ENCODE peak calls at places on chromosomes 12 and 14, in ten cellular contexts. Z is cardiac fibroblast, K is psoas muscle, G is fibroblast of the aortic adventitia, P is left ventricle myocardium inferior, W is neural progenitor cell, A is heart left ventricle, I is thoracic aorta, C is pancreas, R is fibroblast of lung. M is an unnamed sample.

GRCh38 chr12:65487679-65488078 is 209.2 kb downstream of the MSRB3 start:
- DNase-seq in R (no peak), I (no peak), A (no peak), W (no peak), P (no peak), Z (no peak), G (no peak), K (no peak), C (no peak), M (no peak)

GRCh38 chr14:62209287-62209899 is 447.2 kb downstream of the SNAPC1 start:
- DNase-seq in G (peak), A (no peak), R (peak), K (no peak), C (no peak), I (no peak), W (no peak), Z (peak), P (no peak), M (peak)

GRCh38 chr12:52531563-52532300 is 11.5 kb upstream of the KRT5 start:
- DNase-seq in C (no peak), P (no peak), A (no peak), I (no peak), Z (no peak), K (no peak), W (no peak), R (no peak), G (no peak), M (no peak)

GRCh38 chr12:78185109-78185508 is 354.4 kb downstream of the NAV3 start:
- DNase-seq in P (no peak), K (no peak), I (no peak), A (no peak), R (peak), W (no peak), C (no peak), Z (no peak), G (peak), M (no peak)

GRCh38 chr12:123151679-123152454 is 977 bp upstream of the PITPNM2 start:
- DNase-seq in W (peak), Z (no peak), R (no peak), A (no peak), G (no peak), I (no peak), P (no peak), C (peak), K (no peak), M (peak)

GRCh38 chr12:12721251-12721689 is 4.1 kb downstream of the CDKN1B start:
- DNase-seq in W (no peak), I (no peak), P (no peak), R (peak), Z (no peak), C (no peak), A (no peak), K (no peak), G (peak), M (peak)

GRCh38 chr12:117091758-117092510 is 7.3 kb downstream of the TESC start:
- DNase-seq in P (no peak), K (no peak), I (no peak), C (peak), R (no peak), W (no peak), A (no peak), G (no peak), Z (no peak), M (no peak)

GRCh38 chr12:121786441-121786825 is 7.1 kb downstream of the RHOF start:
- DNase-seq in K (peak), R (peak), G (peak), W (no peak), A (no peak), Z (peak), C (no peak), I (no peak), P (no peak), M (peak)

GRCh38 chr12:28574746-28575592 is 384.7 kb downstream of the CCDC91 start:
- DNase-seq in R (no peak), A (peak), G (no peak), I (no peak), Z (no peak), P (no peak), C (no peak), K (no peak), W (no peak), M (no peak)

GRCh38 chr12:28017126-28017872 is 44.8 kb upstream of the PTHLH start:
- DNase-seq in K (no peak), G (peak), R (no peak), A (no peak), I (no peak), W (no peak), C (no peak), Z (no peak), P (no peak), M (no peak)

DNA sequence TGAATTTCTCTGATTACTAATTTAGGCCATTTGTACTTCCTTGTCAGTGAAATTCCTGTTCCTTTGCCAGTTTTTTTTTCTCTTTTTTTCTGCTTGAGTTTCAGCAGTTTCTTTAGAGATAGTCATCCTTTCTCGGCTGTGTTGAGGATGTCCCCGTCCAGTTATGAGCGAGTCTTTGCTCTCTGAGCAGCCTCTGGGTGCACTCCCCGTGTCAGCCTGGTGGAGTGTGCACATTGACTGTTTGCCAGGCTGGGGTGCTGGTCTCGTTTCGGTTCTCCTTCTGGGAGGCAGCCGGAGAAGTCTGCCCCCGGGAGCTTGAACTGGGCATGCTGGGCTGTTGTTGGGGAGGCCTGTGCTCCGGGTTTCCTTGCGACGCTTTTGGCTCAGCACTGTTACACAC is 3.0 kb downstream of the PACS2 start:
- DNase-seq in R (peak), C (no peak), K (peak), W (no peak), P (peak), I (no peak), Z (peak), G (peak), A (no peak), M (peak)
- H3K4me3 ChIP-seq in R (no peak), C (no peak), K (no peak), W (no peak), P (no peak), I (peak), Z (no peak), G (peak), A (no peak), M (no peak)

GRCh38 chr12:15625075-15625474 is 164.1 kb downstream of the EPS8 start:
- DNase-seq in K (no peak), I (no peak), P (no peak), R (no peak), G (no peak), C (no peak), Z (no peak), W (no peak), A (no peak), M (no peak)

GRCh38 chr12:15620726-15621125 is 168.5 kb downstream of the EPS8 start:
- DNase-seq in C (no peak), G (no peak), A (no peak), I (no peak), R (no peak), P (no peak), W (no peak), Z (no peak), K (no peak), M (no peak)

GRCh38 chr12:15621140-15621539 is 168.0 kb downstream of the EPS8 start:
- DNase-seq in I (no peak), K (no peak), R (no peak), Z (no peak), P (no peak), C (no peak), A (no peak), G (no peak), W (no peak), M (peak)
- TF ChIP-seq CTCF in I (no peak), K (no peak), R (no peak), Z (no peak), P (no peak), C (no peak), A (no peak), G (no peak), W (no peak), M (no peak)

GRCh38 chr12:126926023-126926600 is 1340.9 kb upstream of the TMEM132C start:
- DNase-seq in K (no peak), C (no peak), I (no peak), W (peak), R (no peak), Z (no peak), P (no peak), A (no peak), G (peak), M (no peak)
- H3K4me3 ChIP-seq in K (no peak), C (no peak), I (no peak), W (no peak), R (no peak), Z (no peak), P (no peak), A (no peak), G (no peak), M (no peak)

GRCh38 chr14:104105071-104105821 is 19.7 kb downstream of the ASPG start:
- DNase-seq in G (no peak), C (no peak), W (no peak), R (no peak), I (no peak), K (peak), Z (no peak), A (no peak), P (peak), M (no peak)
- TF ChIP-seq CTCF in G (no peak), C (no peak), W (no peak), R (no peak), I (no peak), K (no peak), Z (no peak), A (no peak), P (no peak), M (no peak)

DNA sequence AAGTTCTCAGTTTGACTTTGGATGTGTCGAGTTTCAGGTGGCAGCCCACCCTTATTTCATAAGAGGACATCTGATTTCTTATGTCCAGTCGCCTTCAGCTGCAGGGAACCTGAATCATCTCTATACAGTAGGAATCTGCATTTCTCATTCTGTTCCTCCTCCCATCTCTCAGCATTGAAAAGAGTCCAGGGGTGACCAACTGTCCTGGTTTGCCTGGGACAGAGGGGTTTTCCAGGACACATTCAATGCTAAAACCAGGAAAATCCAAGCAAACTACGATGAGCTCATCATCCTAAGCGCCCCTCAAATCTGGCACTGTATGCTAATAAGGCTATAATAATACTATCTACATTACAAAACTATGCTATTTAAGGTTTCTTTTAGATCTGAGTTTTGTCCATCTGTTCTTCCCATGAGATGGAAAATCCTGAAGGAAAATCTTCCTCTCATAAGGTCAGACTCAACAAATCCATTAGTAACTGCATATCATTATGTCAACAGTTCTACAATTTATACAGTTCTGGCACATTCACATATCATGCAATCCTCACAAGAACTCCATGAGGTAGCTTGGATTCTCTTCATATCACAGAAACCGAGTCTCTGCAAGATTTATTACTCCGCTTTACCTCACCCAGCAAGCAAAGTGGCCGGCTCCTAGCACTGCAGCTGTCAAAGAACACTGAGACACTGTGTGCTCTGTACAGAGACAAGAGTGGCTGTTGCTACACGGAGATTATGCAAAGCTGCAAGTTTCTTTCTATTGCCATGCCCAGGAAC is 15.6 kb upstream of the CALM1 start:
- DNase-seq in K (peak), A (peak), R (peak), Z (peak), G (peak), C (no peak), W (peak), I (no peak), P (no peak), M (peak)
- H3K4me3 ChIP-seq in K (peak), A (no peak), R (no peak), Z (no peak), G (no peak), C (peak), W (no peak), I (peak), P (peak), M (no peak)

GRCh38 chr14:103126088-103126872 is 3.0 kb downstream of the TNFAIP2 start:
- DNase-seq in R (no peak), A (no peak), I (no peak), Z (no peak), P (peak), C (no peak), G (no peak), K (peak), W (no peak), M (no peak)

GRCh38 chr14:103126873-103127304 is 3.6 kb downstream of the TNFAIP2 start:
- DNase-seq in A (no peak), Z (peak), I (no peak), W (peak), R (peak), P (peak), C (peak), G (no peak), K (peak), M (no peak)

GRCh38 chr14:103127861-103128598 is 4.8 kb downstream of the TNFAIP2 start:
- DNase-seq in G (no peak), C (peak), K (no peak), P (no peak), A (no peak), I (no peak), Z (no peak), R (no peak), W (no peak), M (no peak)

GRCh38 chr14:103128631-103129300 is 5.5 kb downstream of the TNFAIP2 start:
- DNase-seq in A (no peak), R (no peak), Z (no peak), K (no peak), W (no peak), P (peak), C (peak), G (no peak), I (no peak), M (no peak)

DNA sequence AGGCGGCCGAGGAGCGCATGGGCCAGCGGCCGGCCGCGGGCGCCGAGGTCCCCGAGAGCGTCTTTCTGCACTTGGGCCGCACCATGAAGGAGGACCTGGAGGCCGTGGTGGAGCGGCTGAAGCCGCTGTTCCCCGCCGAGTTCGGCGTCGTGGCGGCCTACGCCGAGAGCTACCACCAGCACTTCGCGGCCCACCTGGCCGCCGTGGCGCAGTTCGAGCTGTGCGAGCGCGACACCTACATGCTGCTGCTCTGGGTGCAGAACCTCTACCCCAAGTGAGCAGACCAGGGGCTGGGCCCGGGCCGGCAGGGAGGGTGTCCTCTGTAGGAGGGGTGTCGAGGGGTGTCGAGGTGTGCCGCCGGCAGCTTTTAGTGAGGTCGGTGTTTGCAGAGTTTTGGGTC is 4.1 kb downstream of the TNFAIP2 start:
- DNase-seq in A (no peak), C (no peak), R (no peak), I (no peak), W (no peak), P (peak), Z (no peak), K (no peak), G (no peak), M (no peak)
- TF ChIP-seq CTCF in A (no peak), C (no peak), R (no peak), I (no peak), W (no peak), P (no peak), Z (no peak), K (no peak), G (no peak), M (no peak)

GRCh38 chr12:23221066-23221465 is 596.1 kb downstream of the ETNK1 start:
- DNase-seq in C (no peak), K (no peak), R (no peak), W (peak), P (no peak), A (no peak), Z (no peak), I (no peak), G (no peak), M (no peak)

GRCh38 chr12:23222801-23223200 is 597.8 kb downstream of the ETNK1 start:
- DNase-seq in I (no peak), Z (no peak), K (no peak), R (no peak), C (no peak), G (no peak), W (no peak), A (no peak), P (no peak), M (no peak)

GRCh38 chr12:23217716-23218115 is 592.7 kb downstream of the ETNK1 start:
- DNase-seq in Z (no peak), G (no peak), I (no peak), W (no peak), K (no peak), P (no peak), C (no peak), R (no peak), A (no peak), M (no peak)

GRCh38 chr12:23221926-23222325 is 597.0 kb downstream of the ETNK1 start:
- DNase-seq in W (no peak), A (no peak), G (no peak), C (no peak), P (no peak), Z (no peak), I (no peak), R (no peak), K (no peak), M (no peak)

GRCh38 chr12:23217158-23217557 is 592.2 kb downstream of the ETNK1 start:
- DNase-seq in P (no peak), W (no peak), G (no peak), C (no peak), R (no peak), Z (no peak), K (no peak), A (no peak), I (no peak), M (no peak)
- H3K4me3 ChIP-seq in P (no peak), W (no peak), G (no peak), C (no peak), R (no peak), Z (no peak), K (no peak), A (no peak), I (no peak), M (no peak)

DNA sequence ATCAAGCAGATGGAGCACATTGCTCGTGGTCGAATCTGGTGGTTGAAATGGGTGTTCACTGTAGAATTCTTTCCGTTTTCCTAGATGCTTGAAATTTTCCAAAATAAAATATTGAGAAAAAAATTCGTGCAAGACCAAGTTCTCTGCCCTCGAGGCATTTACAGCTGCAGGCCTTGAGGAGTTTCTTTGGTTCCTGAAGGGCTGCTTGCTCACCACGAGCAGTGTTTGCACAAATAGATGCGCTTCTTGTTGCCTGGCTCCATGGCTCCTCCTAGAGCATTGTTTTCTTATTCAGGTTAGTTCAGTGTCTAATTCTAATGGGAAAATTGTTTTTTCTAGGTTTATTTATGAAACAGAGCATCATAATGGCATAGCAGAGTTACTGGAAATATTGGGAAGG is 74.5 kb upstream of the DYNC1H1 start:
- DNase-seq in R (no peak), C (no peak), I (no peak), Z (peak), W (no peak), K (no peak), A (no peak), G (peak), P (no peak), M (peak)
- TF ChIP-seq CTCF in R (peak), C (no peak), I (no peak), Z (no peak), W (no peak), K (no peak), A (no peak), G (no peak), P (no peak), M (peak)

M was measured in fibroblast of villous mesenchyme.